ENCODE peak calls at places on chromosomes 13 and 19, in four cellular contexts. R is HCT116, N is K562, O is SK-N-SH. Y is an unnamed sample.

GRCh38 chr13:44842158-44842557 is 147.1 kb downstream of the NUFIP1 start:
- DNase-seq in O (no peak), N (no peak), R (no peak), Y (no peak)

GRCh38 chr13:39895254-39895653 is 239.8 kb downstream of the COG6 start:
- DNase-seq in N (no peak), R (no peak), O (no peak), Y (no peak)

GRCh38 chr19:55486971-55487883 is 1.0 kb upstream of the SSC5D start:
- DNase-seq in R (no peak), O (peak; percentile 72), N (peak; percentile 28), Y (peak; percentile 23)

GRCh38 chr19:38875656-38876345 is 2.3 kb downstream of the RINL start:
- DNase-seq in N (no peak), R (no peak), O (no peak), Y (no peak)

GRCh38 chr13:93235258-93236015 is 8.8 kb downstream of the GPC6 start:
- DNase-seq in O (no peak), R (no peak), N (no peak), Y (no peak)

GRCh38 chr13:26759156-26759906 is 1.3 kb downstream of the GPR12 start:
- DNase-seq in O (peak; percentile 57), N (no peak), R (no peak), Y (no peak)

GRCh38 chr13:109684084-109684835 is 102.1 kb downstream of the IRS2 start:
- DNase-seq in R (no peak), O (no peak), N (no peak), Y (no peak)

GRCh38 chr13:44306401-44307192 is 67.0 kb upstream of the SERP2 start:
- DNase-seq in O (no peak), N (no peak), R (peak; percentile 99), Y (no peak)

GRCh38 chr19:49488046-49488862 is 846 bp downstream of the RPL13A start:
- DNase-seq in O (no peak), R (no peak), N (no peak), Y (no peak)

GRCh38 chr13:42420304-42420703 is 148.4 kb downstream of the AKAP11 start:
- DNase-seq in R (no peak), O (no peak), N (no peak), Y (no peak)

GRCh38 chr13:30725331-30726085 is 9.8 kb upstream of the ALOX5AP start:
- DNase-seq in O (no peak), R (no peak), N (no peak), Y (no peak)

GRCh38 chr13:81610613-81611012 is 1269.7 kb upstream of the SPRY2 start:
- DNase-seq in N (no peak), O (no peak), R (no peak), Y (no peak)

GRCh38 chr19:9996541-9996940 is 13.8 kb downstream of the COL5A3 start:
- DNase-seq in N (no peak), O (no peak), R (no peak), Y (no peak)

GRCh38 chr19:21092107-21092506 is 10.1 kb downstream of the ZNF714 start:
- DNase-seq in N (no peak), R (no peak), O (no peak), Y (peak; percentile 33)

GRCh38 chr19:31223805-31224534 is 125.3 kb downstream of the TSHZ3 start:
- DNase-seq in R (no peak), O (no peak), N (no peak), Y (no peak)

GRCh38 chr19:12665646-12666304 is 767 bp downstream of the MAN2B1 start:
- DNase-seq in O (no peak), R (no peak), N (no peak), Y (no peak)

GRCh38 chr19:48999481-49000325 is 6.0 kb downstream of the RUVBL2 start:
- DNase-seq in N (peak; percentile 56), R (no peak), O (peak; percentile 65), Y (no peak)

GRCh38 chr13:40470665-40471064 is 195.8 kb downstream of the FOXO1 start:
- DNase-seq in O (no peak), R (no peak), N (no peak), Y (no peak)

GRCh38 chr19:50332014-50332263 is 2.8 kb upstream of the KCNC3 start:
- DNase-seq in N (no peak), R (no peak), O (no peak), Y (no peak)

GRCh38 chr19:11766597-11767591 is at the start of gene ZNF441:
- DNase-seq in R (peak; percentile 79), N (peak; percentile 97), O (peak; percentile 96), Y (peak; percentile 94)

GRCh38 chr19:35757231-35757748 is 461 bp upstream of the HSPB6 start:
- DNase-seq in N (peak; percentile 56), O (peak; percentile 70), R (no peak), Y (peak; percentile 24)

GRCh38 chr13:43934273-43934672 is 54.6 kb downstream of the LACC1 start:
- DNase-seq in R (no peak), O (no peak), N (no peak), Y (no peak)

GRCh38 chr13:85497652-85498051 is 301.6 kb downstream of the SLITRK6 start:
- DNase-seq in N (no peak), O (no peak), R (no peak), Y (no peak)

GRCh38 chr13:66994097-66994496 is 236.0 kb downstream of the PCDH9 start:
- DNase-seq in N (peak; percentile 31), R (no peak), O (peak; percentile 4), Y (peak; percentile 38)

GRCh38 chr13:37651891-37652290 is 53.3 kb upstream of the POSTN start:
- DNase-seq in R (no peak), O (no peak), N (no peak), Y (no peak)

GRCh38 chr13:51928231-51928630 is 66.5 kb downstream of the CCDC70 start:
- DNase-seq in R (no peak), O (no peak), N (no peak), Y (no peak)

GRCh38 chr13:101751488-101751887 is 299.0 kb downstream of the ITGBL1 start:
- DNase-seq in N (no peak), R (no peak), O (peak; percentile 31), Y (no peak)

GRCh38 chr13:26601669-26602068 is 44.2 kb downstream of the WASF3 start:
- DNase-seq in R (no peak), N (no peak), O (peak; percentile 53), Y (no peak)

GRCh38 chr19:6076675-6077463 is 33.4 kb downstream of the RFX2 start:
- DNase-seq in N (no peak), O (no peak), R (no peak), Y (no peak)
- TF ChIP-seq ELF1 in N (no peak), O (no peak), R (no peak), Y (no peak)

GRCh38 chr19:54319049-54319448 is 6.1 kb upstream of the LILRA5 start:
- DNase-seq in R (no peak), N (no peak), O (no peak), Y (no peak)

GRCh38 chr19:54315956-54316355 is 3.0 kb upstream of the LILRA5 start:
- DNase-seq in O (no peak), R (no peak), N (no peak), Y (no peak)

GRCh38 chr19:54317108-54317964 is 4.4 kb upstream of the LILRA5 start:
- DNase-seq in N (no peak), O (no peak), R (no peak), Y (no peak)

GRCh38 chr19:54317965-54318240 is 4.9 kb upstream of the LILRA5 start:
- DNase-seq in N (no peak), R (no peak), O (no peak), Y (no peak)

DNA sequence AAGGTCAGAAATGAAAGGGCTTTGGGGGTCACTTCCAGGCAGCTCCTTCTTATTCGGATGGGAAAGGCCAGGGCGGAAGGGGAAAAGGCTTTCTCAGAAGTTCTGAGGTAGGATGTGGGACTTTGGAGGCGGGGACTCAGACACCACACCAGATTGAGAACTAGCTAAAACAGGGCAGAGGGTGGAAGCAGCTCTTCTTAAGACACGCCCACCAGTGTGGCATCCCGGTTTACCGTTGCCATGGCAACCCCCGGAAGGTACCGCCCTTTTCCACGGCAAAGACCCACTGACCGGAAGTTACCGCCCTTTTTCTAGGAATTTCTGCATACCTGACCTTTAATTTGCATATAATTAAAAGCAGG is 3.8 kb upstream of the LILRA5 start:
- DNase-seq in O (no peak), R (no peak), N (peak; percentile 51), Y (no peak)
- TF ChIP-seq ELF1 in O (no peak), R (no peak), N (no peak), Y (no peak)

DNA sequence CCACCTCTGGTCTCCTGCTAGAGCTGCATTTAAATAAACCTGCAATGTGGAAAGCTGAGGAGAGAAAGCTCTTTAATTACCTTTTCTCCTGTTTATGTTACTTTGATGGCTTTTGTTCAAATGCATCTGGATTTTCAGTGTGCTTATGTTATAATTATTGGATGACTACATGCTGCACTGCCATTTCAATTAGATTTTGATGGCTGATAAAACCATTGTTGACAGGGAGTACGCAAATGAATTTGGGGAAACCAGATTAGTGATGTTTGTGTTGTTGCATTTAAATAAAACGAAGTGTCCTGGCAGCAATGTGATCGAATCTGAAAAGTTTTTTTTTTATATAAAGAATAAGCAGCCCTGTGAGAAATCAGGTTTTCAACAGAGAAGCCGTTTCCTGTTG is 799.8 kb downstream of the DIAPH3 start:
- DNase-seq in N (no peak), R (no peak), O (peak; percentile 27), Y (no peak)
- TF ChIP-seq ELF1 in N (no peak), R (no peak), O (no peak), Y (no peak)

GRCh38 chr19:14435320-14436050 is 2.4 kb downstream of the PKN1 start:
- DNase-seq in R (no peak), O (no peak), N (no peak), Y (no peak)

GRCh38 chr19:14432817-14433453 is at the start of gene PKN1:
- DNase-seq in O (peak; percentile 95), R (no peak), N (peak; percentile 95), Y (no peak)

GRCh38 chr19:14433454-14434156 is 499 bp downstream of the PKN1 start:
- DNase-seq in N (no peak), O (peak; percentile 59), R (no peak), Y (no peak)

GRCh38 chr19:14434157-14434501 is 1.0 kb downstream of the PKN1 start:
- DNase-seq in N (no peak), R (no peak), O (peak; percentile 70), Y (no peak)

DNA sequence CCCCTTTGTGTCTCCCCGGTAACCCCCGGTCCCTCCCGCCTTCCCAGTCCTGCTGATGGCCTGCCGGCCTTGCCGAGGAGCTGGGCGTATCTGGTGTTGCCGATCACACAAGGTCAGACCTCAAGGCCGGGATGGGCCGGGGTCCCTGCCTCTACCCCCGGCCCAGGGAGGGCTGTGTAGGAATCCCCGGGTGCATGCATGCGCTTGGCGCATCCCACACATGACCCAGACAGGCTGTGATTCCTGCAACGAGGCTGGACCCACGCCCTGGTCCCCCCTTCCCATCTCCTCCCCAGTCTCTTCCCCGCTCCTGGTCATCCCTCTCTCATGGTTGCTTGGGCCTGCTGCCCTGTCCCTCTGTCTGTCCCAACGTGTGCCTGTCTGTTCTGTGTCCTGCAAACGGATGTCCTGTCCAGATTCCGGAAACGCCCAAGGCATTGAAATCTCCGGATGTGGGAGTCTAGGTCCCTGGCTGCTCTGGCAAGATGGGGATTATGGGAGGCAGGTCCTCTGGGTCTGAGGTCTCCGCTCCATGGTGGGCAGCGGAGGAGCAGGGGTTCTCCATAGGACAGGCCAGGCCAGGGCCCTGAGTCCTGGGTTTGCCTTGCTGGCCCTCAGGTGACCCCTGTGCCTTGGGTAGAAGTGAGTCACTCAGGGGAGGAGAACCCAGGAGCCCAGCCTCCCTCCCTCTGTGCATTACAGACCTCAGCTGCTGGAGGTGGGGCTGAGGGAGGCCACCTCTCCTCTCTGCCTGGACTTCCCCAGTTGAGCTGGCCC is 1.6 kb downstream of the PKN1 start:
- DNase-seq in N (peak; percentile 58), R (no peak), O (peak; percentile 79), Y (peak; percentile 72)
- TF ChIP-seq ELF1 in N (peak; percentile 58), R (no peak), O (peak; percentile 11), Y (peak; percentile 24)

GRCh38 chr13:59746291-59746962 is 417.3 kb downstream of the DIAPH3 start:
- DNase-seq in R (no peak), N (no peak), O (no peak), Y (no peak)
- TF ChIP-seq ELF1 in R (no peak), N (no peak), O (no peak), Y (no peak)

GRCh38 chr19:5941673-5942072 is 27.6 kb downstream of the CAPS start:
- DNase-seq in R (no peak), O (no peak), N (no peak), Y (no peak)
- TF ChIP-seq ELF1 in R (no peak), O (no peak), N (no peak), Y (no peak)